ENCODE peak calls at places on chromosome 11, in ten cellular contexts. A, Y, S, T, L, H, W, Q, F and R are unnamed samples.

GRCh38 chr11:12029738-12030363 is 21.4 kb upstream of the DKK3 start:
- DNase-seq in A (no peak), Y (no peak), S (no peak), T (peak), L (no peak), H (no peak), W (no peak), Q (no peak), F (no peak), R (no peak)

GRCh38 chr11:113091578-113091844 is 130.3 kb downstream of the NCAM1 start:
- DNase-seq in A (no peak), Y (no peak), S (no peak), T (no peak), L (no peak), H (no peak), W (no peak), Q (no peak), F (no peak), R (no peak)

GRCh38 chr11:13698147-13698546 is 29.7 kb downstream of the FAR1 start:
- DNase-seq in A (no peak), Y (no peak), S (no peak), T (no peak), L (no peak), H (no peak), W (no peak), Q (no peak), F (no peak), R (no peak)

GRCh38 chr11:132674161-132674560 is 858.1 kb downstream of the OPCML start:
- DNase-seq in A (no peak), Y (no peak), S (no peak), T (no peak), L (no peak), H (no peak), W (no peak), Q (no peak), F (no peak), R (no peak)

GRCh38 chr11:36609383-36609782 is 11.3 kb upstream of the RAG2 start:
- DNase-seq in A (no peak), Y (no peak), S (no peak), T (no peak), L (no peak), H (no peak), W (no peak), Q (no peak), F (no peak), R (no peak)

GRCh38 chr11:122556605-122557004 is 98.9 kb upstream of the UBASH3B start:
- DNase-seq in A (no peak), Y (peak), S (peak), T (no peak), L (no peak), H (peak), W (peak), Q (no peak), F (no peak), R (no peak)

GRCh38 chr11:27087425-27087824 is 46.8 kb downstream of the BBOX1 start:
- DNase-seq in A (no peak), Y (no peak), S (no peak), T (peak), L (no peak), H (no peak), W (no peak), Q (no peak), F (no peak), R (no peak)

GRCh38 chr11:2300290-2300935 is 1.3 kb downstream of the C11orf21 start:
- DNase-seq in A (no peak), Y (peak), S (no peak), T (no peak), L (peak), H (peak), W (no peak), Q (peak), F (peak), R (no peak)

GRCh38 chr11:27571151-27571840 is 64.7 kb upstream of the LIN7C start:
- DNase-seq in A (no peak), Y (no peak), S (no peak), T (peak), L (no peak), H (no peak), W (no peak), Q (no peak), F (no peak), R (no peak)

DNA sequence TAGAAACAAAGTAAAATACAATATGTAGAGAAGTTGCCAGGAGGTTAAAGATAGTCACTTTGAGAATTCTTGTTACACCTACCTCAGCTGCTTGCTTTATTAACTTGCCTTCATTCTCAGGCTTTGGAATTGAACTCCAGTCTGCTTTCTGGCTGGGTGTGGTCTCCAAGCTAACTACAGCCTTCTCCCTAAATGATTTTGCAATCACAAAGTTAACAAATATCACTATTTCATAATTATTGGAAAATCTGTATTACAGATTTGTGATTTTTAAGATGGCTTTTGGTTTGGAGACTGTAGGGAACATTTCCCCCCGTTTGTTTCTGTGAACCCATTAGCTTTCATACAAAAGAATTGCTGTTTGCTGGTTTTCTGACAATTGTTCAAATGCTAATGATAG is 2.2 kb downstream of the PLAAT5 start:
- DNase-seq in A (no peak), Y (no peak), S (no peak), T (no peak), L (no peak), H (no peak), W (no peak), Q (no peak), F (no peak), R (no peak)
- TF ChIP-seq POLR2A in A (no peak), Y (no peak), S (no peak), T (no peak), L (no peak), H (no peak), W (no peak), Q (no peak), F (no peak), R (no peak)

GRCh38 chr11:73308003-73308962 is at the start of gene ARHGEF17:
- DNase-seq in A (peak), Y (peak), S (peak), T (peak), L (peak), H (peak), W (peak), Q (peak), F (no peak), R (no peak)
- TF ChIP-seq POLR2A in A (peak), Y (peak), S (no peak), T (no peak), L (peak), H (no peak), W (no peak), Q (no peak), F (no peak), R (peak)

GRCh38 chr11:8593455-8593854 is 573 bp downstream of the STK33 start:
- DNase-seq in A (no peak), Y (no peak), S (no peak), T (no peak), L (no peak), H (no peak), W (no peak), Q (no peak), F (no peak), R (no peak)

GRCh38 chr11:8597182-8597581 is 3.2 kb upstream of the STK33 start:
- DNase-seq in A (no peak), Y (no peak), S (no peak), T (peak), L (no peak), H (no peak), W (no peak), Q (no peak), F (no peak), R (no peak)

GRCh38 chr11:8596504-8597046 is 2.5 kb upstream of the STK33 start:
- DNase-seq in A (no peak), Y (no peak), S (no peak), T (no peak), L (no peak), H (no peak), W (no peak), Q (no peak), F (no peak), R (no peak)

DNA sequence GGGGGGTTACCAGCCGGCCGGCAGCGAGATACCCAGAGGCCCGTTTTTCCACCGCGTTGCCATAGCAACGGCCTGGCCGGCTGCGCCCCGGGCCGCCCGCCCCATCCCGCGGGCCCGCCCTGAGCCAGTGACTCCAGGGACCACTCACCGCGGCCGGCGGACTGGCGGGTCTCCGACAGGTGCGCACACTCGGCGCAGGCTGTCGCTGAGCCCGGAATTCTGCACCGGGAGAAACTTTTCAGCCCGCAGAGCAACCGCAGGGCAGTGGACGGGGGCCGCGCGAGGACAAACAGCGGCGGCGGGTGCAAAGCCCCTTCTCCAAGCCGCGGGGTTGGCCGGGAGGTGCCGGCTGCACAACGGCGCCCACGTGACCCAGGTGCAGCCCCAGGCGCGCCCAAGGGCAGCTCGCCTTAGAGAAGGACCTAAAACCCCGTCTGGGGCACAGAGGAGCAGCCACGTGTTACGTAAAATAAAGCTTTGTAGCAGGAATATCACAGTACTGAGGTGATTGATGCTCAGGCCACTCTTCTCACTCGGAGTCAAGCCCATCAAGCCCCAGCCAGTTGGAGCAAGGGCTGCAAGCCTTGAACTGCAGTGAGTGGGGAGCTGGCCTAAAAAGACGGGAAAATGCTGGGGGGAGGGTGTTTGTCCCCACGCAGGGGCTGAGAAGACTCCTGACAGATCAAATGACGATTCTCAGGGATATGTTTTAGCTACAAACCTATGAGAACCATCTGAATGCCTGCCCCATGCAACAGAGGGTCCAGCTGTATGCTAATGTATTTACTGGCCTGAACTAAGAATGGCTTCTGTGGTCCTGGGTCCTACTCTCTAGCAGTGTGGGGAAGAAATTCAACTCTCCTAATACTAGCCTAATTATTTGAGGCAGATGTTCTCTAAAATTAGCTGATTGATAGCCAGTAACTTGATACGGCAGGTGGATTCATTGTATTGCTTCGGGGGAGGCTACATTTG is at the start of gene STK33:
- DNase-seq in A (no peak), Y (peak), S (peak), T (no peak), L (peak), H (peak), W (peak), Q (no peak), F (peak), R (no peak)
- TF ChIP-seq POLR2A in A (no peak), Y (no peak), S (no peak), T (no peak), L (no peak), H (no peak), W (peak), Q (no peak), F (peak), R (peak)

DNA sequence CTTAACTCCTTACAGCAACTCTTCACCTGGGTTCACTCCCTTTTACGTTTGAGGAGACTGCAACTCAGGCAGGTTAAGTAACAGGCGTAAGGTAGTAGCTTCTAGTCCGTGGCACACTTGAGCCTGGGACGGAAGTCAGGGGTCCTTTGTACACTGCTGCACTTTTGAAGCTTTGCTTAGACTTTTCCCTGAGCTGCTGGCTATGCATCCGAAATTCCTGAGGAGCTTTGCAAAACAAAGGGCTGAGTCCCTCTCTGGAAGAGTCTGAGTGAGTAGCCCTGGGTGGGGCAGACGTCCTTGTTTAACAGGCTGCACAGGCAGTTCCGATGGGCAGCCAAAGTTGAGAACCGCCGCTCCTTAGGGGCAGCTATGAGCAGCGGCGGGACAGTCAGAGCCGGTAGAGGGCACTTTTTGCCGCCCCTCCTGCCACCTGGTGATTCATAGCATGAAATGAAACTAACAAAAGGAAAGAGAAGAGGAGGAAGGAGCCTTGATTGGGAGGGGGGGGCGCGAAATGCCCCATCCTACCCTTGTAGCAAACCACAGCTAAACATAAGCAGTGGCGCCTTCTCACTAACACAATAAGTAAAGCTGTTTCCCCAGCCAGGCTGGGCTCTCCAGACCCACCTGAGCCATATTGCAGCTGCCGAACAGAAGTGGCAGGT is 1.4 kb downstream of the TMEM109 start:
- DNase-seq in A (peak), Y (no peak), S (peak), T (peak), L (peak), H (peak), W (peak), Q (peak), F (peak), R (peak)
- TF ChIP-seq POLR2A in A (no peak), Y (no peak), S (no peak), T (no peak), L (no peak), H (no peak), W (peak), Q (no peak), F (peak), R (peak)

GRCh38 chr11:126282742-126283591 is at the start of gene TIRAP:
- DNase-seq in A (peak), Y (peak), S (peak), T (peak), L (peak), H (peak), W (peak), Q (peak), F (peak), R (no peak)
- TF ChIP-seq POLR2A in A (peak), Y (peak), S (peak), T (peak), L (no peak), H (no peak), W (peak), Q (no peak), F (peak), R (peak)

DNA sequence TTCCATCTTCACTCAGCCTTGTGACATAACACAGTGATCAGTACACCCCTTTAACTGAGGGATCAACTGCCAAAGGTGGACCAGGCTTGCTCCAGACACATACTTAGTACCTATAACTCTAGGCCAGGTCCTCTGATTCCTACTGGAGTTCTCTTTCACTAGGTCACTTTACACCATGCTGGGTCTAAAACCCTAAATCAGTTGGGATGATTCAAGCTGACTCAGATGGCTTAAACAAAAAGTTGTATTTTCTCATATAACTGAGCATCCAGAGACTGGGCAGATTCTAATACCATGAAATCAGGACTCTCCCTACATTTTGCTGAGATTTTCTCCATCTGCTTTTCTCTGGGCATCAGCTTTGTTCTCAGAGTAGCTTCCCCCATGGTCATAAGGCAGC is 26.0 kb upstream of the FLI1 start:
- DNase-seq in A (no peak), Y (no peak), S (no peak), T (peak), L (no peak), H (no peak), W (no peak), Q (no peak), F (no peak), R (no peak)
- TF ChIP-seq POLR2A in A (no peak), Y (no peak), S (no peak), T (no peak), L (no peak), H (no peak), W (no peak), Q (no peak), F (no peak), R (no peak)

DNA sequence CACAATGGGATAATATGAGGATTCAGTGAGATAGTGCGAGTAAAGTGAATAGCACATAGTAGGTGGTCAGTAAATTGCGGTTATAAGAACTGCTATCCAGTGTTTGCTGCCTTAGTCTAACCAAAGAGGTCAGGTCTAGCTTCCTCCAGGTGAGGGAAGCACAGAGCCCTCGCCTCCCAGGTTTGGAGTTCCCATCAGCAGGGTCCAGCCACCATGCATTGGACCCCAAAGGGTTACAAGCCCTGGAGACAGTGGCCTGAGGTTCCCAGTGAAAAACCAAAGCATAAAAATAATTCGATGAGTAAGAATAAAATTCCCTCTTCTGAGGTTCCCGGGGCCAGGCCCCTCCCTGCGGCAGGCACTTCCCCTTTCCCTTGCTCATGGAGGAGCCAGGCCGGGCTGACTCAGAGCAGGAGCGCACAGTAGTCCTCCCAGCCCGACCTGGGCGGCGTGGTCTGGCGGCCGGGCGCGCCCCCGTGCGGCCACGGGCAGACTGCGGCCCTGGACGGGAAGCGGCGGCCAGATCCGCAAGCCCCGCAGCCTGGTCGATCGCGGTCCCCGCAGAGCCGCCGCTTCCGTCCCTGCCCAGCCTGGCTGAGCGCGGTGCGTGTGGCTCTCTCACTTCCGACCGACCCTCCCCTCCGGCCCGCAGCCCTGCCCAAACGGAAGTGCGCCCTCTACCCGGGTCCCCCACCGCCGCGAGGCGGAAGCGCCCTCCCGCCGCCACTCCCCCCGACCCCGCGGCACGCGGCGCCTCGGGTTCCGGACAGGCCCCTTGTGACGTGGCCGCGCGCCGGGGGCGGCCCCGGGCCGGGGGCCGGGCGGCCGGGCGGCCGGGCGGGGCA is at the start of gene SLC39A13:
- DNase-seq in A (peak), Y (peak), S (peak), T (peak), L (peak), H (peak), W (peak), Q (peak), F (peak), R (peak)
- TF ChIP-seq POLR2A in A (peak), Y (peak), S (peak), T (peak), L (peak), H (peak), W (peak), Q (peak), F (peak), R (peak)

GRCh38 chr11:134532176-134532920 is 120.3 kb upstream of the B3GAT1 start:
- DNase-seq in A (no peak), Y (no peak), S (no peak), T (no peak), L (peak), H (peak), W (peak), Q (no peak), F (no peak), R (no peak)
- TF ChIP-seq POLR2A in A (no peak), Y (no peak), S (no peak), T (no peak), L (no peak), H (no peak), W (no peak), Q (no peak), F (no peak), R (no peak)

GRCh38 chr11:92879086-92879485 is 90.4 kb upstream of the MTNR1B start:
- DNase-seq in A (no peak), Y (no peak), S (no peak), T (no peak), L (no peak), H (no peak), W (no peak), Q (no peak), F (no peak), R (no peak)
- TF ChIP-seq POLR2A in A (no peak), Y (no peak), S (no peak), T (no peak), L (no peak), H (no peak), W (no peak), Q (no peak), F (no peak), R (no peak)